ENCODE peak calls at places on chromosomes 3 and 15, in seven cellular contexts. G is stomach, U is mammary epithelial cell, H is HCT116, A is pancreas, Z is IMR-90, E is colonic mucosa. X is an unnamed sample.

GRCh38 chr3:103112273-103112672 is 677.5 kb downstream of the ZPLD1 start:
- DNase-seq in Z (no peak), H (no peak), G (no peak), A (no peak), U (no peak), E (no peak), X (no peak)

GRCh38 chr3:56890448-56891083 is 88.8 kb upstream of the ARHGEF3 start:
- DNase-seq in Z (no peak), H (no peak), U (no peak), A (no peak), G (no peak), E (no peak), X (no peak)

GRCh38 chr15:60633426-60633968 is 154.6 kb upstream of the ICE2 start:
- DNase-seq in G (no peak), A (no peak), Z (no peak), H (no peak), U (no peak), E (no peak), X (no peak)

GRCh38 chr3:135453333-135453732 is 512.2 kb upstream of the PPP2R3A start:
- DNase-seq in G (no peak), Z (no peak), H (no peak), U (no peak), E (no peak), A (no peak), X (no peak)

GRCh38 chr3:108022316-108023150 is 68.3 kb downstream of the CD47 start:
- DNase-seq in E (no peak), Z (no peak), H (no peak), G (no peak), A (no peak), U (no peak), X (no peak)

GRCh38 chr15:38217788-38218609 is 34.6 kb upstream of the SPRED1 start:
- DNase-seq in E (no peak), G (no peak), H (no peak), A (no peak), Z (no peak), U (peak), X (no peak)

GRCh38 chr3:64443553-64444331 is 218.5 kb upstream of the PRICKLE2 start:
- DNase-seq in A (peak), Z (peak), E (peak), G (no peak), U (no peak), H (no peak), X (peak)

GRCh38 chr15:35925634-35926380 is 379.8 kb upstream of the DPH6 start:
- DNase-seq in U (peak), A (no peak), G (no peak), E (no peak), H (peak), Z (peak), X (no peak)

GRCh38 chr3:103813955-103814354 is 1379.1 kb downstream of the ZPLD1 start:
- DNase-seq in G (no peak), H (no peak), E (no peak), Z (no peak), U (no peak), A (no peak), X (no peak)

GRCh38 chr3:52839892-52840545 is 5.2 kb upstream of the MUSTN1 start:
- DNase-seq in H (no peak), E (no peak), A (no peak), U (no peak), G (no peak), Z (no peak), X (no peak)

GRCh38 chr3:46759239-46760152 is 41.8 kb upstream of the PRSS50 start:
- DNase-seq in Z (no peak), A (no peak), G (no peak), H (no peak), U (no peak), E (no peak), X (no peak)

GRCh38 chr3:52400275-52400793 is 44.6 kb downstream of the SEMA3G start:
- DNase-seq in Z (no peak), E (no peak), G (peak), A (no peak), H (no peak), U (no peak), X (no peak)

GRCh38 chr3:86793786-86794185 is 197.2 kb downstream of the VGLL3 start:
- DNase-seq in G (no peak), H (no peak), U (peak), E (no peak), Z (peak), A (no peak), X (no peak)

DNA sequence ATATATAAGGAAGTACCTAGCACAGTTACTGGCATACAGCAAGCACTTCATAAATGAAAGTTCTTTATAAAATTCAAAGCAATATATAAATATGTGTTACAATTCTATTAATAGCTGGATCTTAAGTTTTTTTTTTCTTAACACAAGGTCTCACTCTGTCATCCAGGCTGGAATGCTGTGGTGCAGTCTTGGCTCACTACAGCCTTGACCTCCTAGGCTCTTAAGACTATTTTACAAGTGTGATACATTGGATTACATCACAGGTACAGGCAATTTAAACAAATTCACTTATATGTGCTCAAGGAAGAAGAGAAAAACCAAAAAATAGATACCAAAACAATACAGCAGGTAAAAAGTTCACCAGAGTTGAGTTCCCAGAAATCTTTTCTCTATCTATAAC is 60.6 kb downstream of the ZNF280D start:
- DNase-seq in Z (peak), H (no peak), E (no peak), U (no peak), G (no peak), A (no peak), X (no peak)
- H3K27ac ChIP-seq in Z (no peak), H (no peak), E (no peak), U (no peak), G (no peak), A (no peak), X (no peak)

GRCh38 chr3:127630811-127631714 is 2.1 kb downstream of the PODXL2 start:
- DNase-seq in G (no peak), E (no peak), Z (no peak), U (no peak), A (no peak), H (no peak), X (no peak)

GRCh38 chr3:127632441-127632840 is 3.5 kb downstream of the PODXL2 start:
- DNase-seq in Z (no peak), E (no peak), G (no peak), A (no peak), H (no peak), U (no peak), X (no peak)

GRCh38 chr3:127629462-127630403 is 748 bp downstream of the PODXL2 start:
- DNase-seq in G (no peak), U (no peak), H (no peak), Z (no peak), A (no peak), E (peak), X (no peak)

GRCh38 chr3:127634653-127635052 is 5.7 kb downstream of the PODXL2 start:
- DNase-seq in U (no peak), Z (no peak), A (no peak), H (no peak), E (no peak), G (no peak), X (no peak)

DNA sequence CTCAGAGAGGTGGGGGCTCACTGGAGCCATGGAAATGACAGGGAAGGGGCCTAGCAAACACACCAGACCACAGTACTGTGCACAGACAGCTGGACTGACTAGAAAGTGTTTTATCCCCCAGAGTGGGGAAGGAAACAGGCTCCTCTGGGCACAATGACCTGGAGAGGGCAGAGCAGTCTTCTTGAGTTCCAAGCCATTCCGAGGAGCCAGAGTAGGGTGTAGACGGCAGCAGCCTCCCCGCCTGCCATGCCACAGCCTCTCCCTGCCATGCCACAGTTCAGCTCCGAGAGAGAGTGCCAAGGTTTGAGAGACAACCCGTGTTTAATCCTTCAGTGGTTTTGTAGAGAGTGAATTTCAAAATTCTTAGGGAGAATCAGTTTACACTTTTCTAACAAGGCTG is 3.0 kb downstream of the PODXL2 start:
- DNase-seq in Z (no peak), U (no peak), E (no peak), G (no peak), H (no peak), A (no peak), X (no peak)
- TF ChIP-seq CTCF in Z (no peak), U (no peak), E (no peak), G (no peak), H (no peak), A (no peak), X (no peak)

GRCh38 chr3:141448606-141449216 is 38.1 kb upstream of the RASA2 start:
- DNase-seq in A (no peak), Z (peak), H (no peak), E (no peak), U (no peak), G (no peak), X (no peak)
- H3K27ac ChIP-seq in A (no peak), Z (peak), H (no peak), E (no peak), U (no peak), G (peak), X (peak)

DNA sequence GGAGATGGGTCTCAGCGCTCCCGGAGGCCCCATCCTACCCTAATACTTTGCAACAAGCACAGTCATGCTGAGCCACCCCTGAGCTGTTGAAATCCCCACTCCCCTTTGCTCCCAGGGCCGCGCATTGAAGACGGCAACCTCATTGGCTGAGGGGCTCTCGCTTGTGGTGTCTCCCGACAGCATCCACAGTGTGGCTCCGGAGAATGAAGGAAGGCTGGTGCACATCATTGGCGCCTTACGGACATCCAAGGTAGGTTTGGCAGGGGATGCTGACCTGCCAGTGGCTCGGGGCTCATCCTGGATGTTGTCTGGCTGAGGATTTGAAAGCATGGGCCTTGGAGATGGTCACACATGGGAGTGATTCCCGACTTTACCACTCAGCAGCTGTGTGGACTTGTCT is 5.9 kb downstream of the TMEM43 start:
- DNase-seq in A (no peak), E (no peak), U (no peak), G (no peak), H (no peak), Z (no peak), X (no peak)
- TF ChIP-seq CTCF in A (no peak), E (no peak), U (no peak), G (no peak), H (no peak), Z (no peak), X (no peak)

GRCh38 chr3:58422756-58423324 is 10.8 kb downstream of the PDHB start:
- DNase-seq in H (no peak), U (no peak), E (no peak), G (no peak), Z (peak), A (no peak), X (no peak)
- H3K27ac ChIP-seq in H (no peak), U (no peak), E (no peak), G (no peak), Z (no peak), A (no peak), X (peak)

GRCh38 chr15:43204016-43204901 is 16.6 kb downstream of the EPB42 start:
- DNase-seq in G (peak), U (peak), E (peak), H (peak), A (peak), Z (peak), X (peak)
- TF ChIP-seq CTCF in G (peak), U (peak), E (peak), H (peak), A (peak), Z (peak), X (peak)

GRCh38 chr3:32782417-32782816 is 35.4 kb upstream of the TRIM71 start:
- DNase-seq in U (no peak), G (no peak), Z (no peak), H (no peak), A (no peak), E (no peak), X (no peak)

GRCh38 chr3:32778389-32778788 is 39.4 kb upstream of the TRIM71 start:
- DNase-seq in G (no peak), A (no peak), Z (no peak), H (no peak), U (no peak), E (no peak), X (no peak)

GRCh38 chr3:32780735-32781210 is 37.0 kb upstream of the TRIM71 start:
- DNase-seq in H (peak), Z (peak), U (no peak), E (peak), A (peak), G (peak), X (peak)

GRCh38 chr3:32781211-32781968 is 36.4 kb upstream of the TRIM71 start:
- DNase-seq in Z (peak), H (peak), U (peak), A (peak), E (peak), G (peak), X (peak)

DNA sequence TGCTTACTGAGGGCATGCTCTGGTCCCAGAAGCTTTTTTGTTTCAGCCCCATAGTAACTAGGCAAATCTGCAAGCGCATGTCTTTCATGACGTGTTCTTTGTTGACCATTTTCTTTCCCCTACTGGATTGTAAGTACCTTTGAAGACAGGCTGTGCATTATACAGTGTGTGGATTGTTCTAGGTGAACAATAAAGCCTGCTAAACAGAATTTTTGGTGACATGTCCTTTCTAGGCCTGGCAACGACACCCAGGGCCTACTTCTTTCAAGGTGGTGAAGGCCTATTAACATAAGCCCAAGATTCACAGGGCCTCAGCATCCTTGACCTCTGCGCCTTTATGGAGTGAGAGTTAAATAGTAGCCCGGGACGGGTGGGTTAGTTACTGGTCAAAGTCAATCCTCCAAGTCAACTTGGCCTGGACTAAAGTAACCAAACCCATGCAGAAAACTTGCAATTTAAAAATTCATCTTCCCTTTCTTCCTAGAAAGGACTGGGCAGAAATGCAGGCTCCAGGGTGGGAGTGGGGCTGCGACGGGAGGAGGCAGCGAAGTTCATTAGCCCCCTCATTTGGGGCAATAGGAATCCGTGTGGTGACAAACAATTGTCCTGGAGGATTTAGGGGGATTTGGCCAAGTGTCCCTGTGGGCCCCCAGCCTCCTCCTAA is 37.6 kb upstream of the TRIM71 start:
- DNase-seq in U (no peak), G (no peak), A (no peak), Z (no peak), E (no peak), H (no peak), X (no peak)
- H3K27ac ChIP-seq in U (no peak), G (no peak), A (no peak), Z (no peak), E (no peak), H (no peak), X (no peak)

DNA sequence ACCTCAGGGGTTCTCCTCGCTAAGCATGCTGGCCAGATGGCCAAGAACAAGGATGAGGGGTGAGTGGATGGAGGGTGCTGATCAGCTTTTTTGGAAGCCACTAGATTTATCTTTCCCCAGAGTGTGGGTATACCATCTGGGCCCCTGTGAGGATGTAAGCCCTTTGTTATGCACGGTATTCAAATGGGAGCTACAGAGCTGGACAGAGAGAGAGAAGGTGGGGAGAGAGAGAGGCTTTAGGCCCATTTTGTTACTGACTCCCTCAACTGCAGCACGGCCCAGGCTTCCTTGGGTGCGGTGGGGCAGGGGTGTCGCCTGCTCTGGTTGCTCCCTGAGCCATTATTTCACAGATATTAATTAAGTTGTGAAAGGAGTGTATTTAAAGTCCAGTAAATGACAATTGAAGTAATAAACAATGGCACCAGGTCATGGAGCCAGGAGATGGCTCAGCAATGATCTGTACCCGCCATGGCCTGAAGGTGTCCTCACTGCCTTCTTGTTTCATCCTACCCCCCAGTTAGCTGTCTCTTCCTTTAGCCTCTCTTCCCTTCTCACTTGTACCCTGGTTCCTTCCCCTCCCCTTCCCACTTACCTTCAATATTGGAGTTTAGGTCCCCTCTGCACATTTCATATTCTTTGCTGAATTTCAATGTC is 158.0 kb downstream of the CLSTN2 start:
- DNase-seq in H (no peak), A (no peak), U (no peak), E (no peak), Z (no peak), G (no peak), X (no peak)
- TF ChIP-seq CTCF in H (peak), A (no peak), U (peak), E (no peak), Z (no peak), G (no peak), X (peak)

DNA sequence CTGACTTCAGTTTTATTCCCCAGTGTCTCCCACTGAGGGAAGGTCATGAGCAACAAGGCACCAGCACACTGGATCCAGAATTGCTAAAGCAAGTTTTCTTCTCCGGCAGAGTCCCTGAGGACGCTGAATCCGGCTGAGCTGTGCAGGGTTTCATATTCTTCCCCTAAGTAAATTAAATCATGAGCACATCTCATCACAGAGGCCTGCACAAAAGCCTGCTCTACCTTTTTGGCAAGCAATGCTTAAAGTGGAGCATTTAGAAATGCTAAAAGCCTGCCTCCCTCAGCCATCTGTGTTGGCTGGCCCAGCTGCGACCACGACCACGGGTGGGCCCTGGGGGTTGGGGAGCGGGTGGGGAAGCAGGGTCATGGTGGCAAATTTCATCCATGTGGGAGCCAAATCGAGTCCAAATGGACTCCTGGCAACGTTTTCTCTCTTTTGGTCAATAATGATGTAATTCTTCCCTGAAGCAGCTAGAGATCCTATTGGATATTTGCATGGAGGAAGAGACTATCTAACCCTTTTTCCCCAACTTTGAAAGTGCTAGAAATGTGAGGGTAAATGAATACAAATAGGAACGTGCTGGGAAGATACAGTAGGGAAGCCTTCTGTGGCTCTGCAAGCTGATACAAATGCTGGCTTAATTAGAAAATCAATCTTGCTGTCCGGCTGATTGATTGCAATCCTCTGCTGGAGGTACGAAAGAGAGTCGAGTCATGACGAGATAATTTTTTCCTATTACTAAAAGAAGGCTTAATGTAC is 532.8 kb upstream of the TBL1XR1 start:
- DNase-seq in H (no peak), A (no peak), Z (no peak), E (peak), U (no peak), G (no peak), X (peak)
- H3K27ac ChIP-seq in H (no peak), A (no peak), Z (peak), E (no peak), U (no peak), G (no peak), X (no peak)